ENCODE peak calls at places on chromosomes 2 and 18, in six cellular contexts. One of them, this sample, is unnamed.
A peak's percentile ranks its signal among the peaks of the same experiment; 100 is the strongest.

GRCh38 chr18:36127866-36128845 is 984 bp downstream of the SLC39A6 start:
- DNase-seq in HCT116: no peak
- DNase-seq in GF-D8: no peak
- DNase-seq in ecto neural progenitor cell: no peak
- DNase-seq in kidney glomerular epithelial cell: no peak
- DNase-seq in colonic mucosa: peak; percentile 42
- DNase-seq in this sample: no peak

GRCh38 chr2:133513893-133514292 is 54.4 kb downstream of the NCKAP5 start:
- DNase-seq in HCT116: no peak
- DNase-seq in GF-D8: no peak
- DNase-seq in ecto neural progenitor cell: no peak
- DNase-seq in kidney glomerular epithelial cell: no peak
- DNase-seq in colonic mucosa: no peak
- DNase-seq in this sample: no peak

GRCh38 chr2:97870396-97870843 is 125.3 kb downstream of the TMEM131 start:
- DNase-seq in HCT116: peak; percentile 79
- DNase-seq in GF-D8: peak; percentile 87
- DNase-seq in ecto neural progenitor cell: no peak
- DNase-seq in kidney glomerular epithelial cell: peak; percentile 27
- DNase-seq in colonic mucosa: no peak
- DNase-seq in this sample: no peak

GRCh38 chr2:53593891-53594585 is 173.6 kb upstream of the CHAC2 start:
- DNase-seq in HCT116: peak; percentile 24
- DNase-seq in GF-D8: no peak
- DNase-seq in ecto neural progenitor cell: no peak
- DNase-seq in kidney glomerular epithelial cell: no peak
- DNase-seq in colonic mucosa: no peak
- DNase-seq in this sample: no peak

GRCh38 chr2:211085056-211085680 is 528.8 kb downstream of the CPS1 start:
- DNase-seq in HCT116: peak; percentile 44
- DNase-seq in GF-D8: no peak
- DNase-seq in ecto neural progenitor cell: no peak
- DNase-seq in kidney glomerular epithelial cell: peak; percentile 31
- DNase-seq in colonic mucosa: peak; percentile 21
- DNase-seq in this sample: no peak

GRCh38 chr2:45259144-45259543 is 249.9 kb upstream of the SIX2 start:
- DNase-seq in HCT116: no peak
- DNase-seq in GF-D8: no peak
- DNase-seq in ecto neural progenitor cell: no peak
- DNase-seq in kidney glomerular epithelial cell: no peak
- DNase-seq in colonic mucosa: no peak
- DNase-seq in this sample: no peak

GRCh38 chr2:89850481-89850880 is 1159.0 kb downstream of the RPIA start:
- DNase-seq in HCT116: no peak
- DNase-seq in GF-D8: no peak
- DNase-seq in ecto neural progenitor cell: peak; percentile 9
- DNase-seq in kidney glomerular epithelial cell: no peak
- DNase-seq in colonic mucosa: no peak
- DNase-seq in this sample: peak; percentile 61

GRCh38 chr2:219511547-219512325 is 2.5 kb upstream of the ASIC4 start:
- DNase-seq in HCT116: no peak
- DNase-seq in GF-D8: no peak
- DNase-seq in ecto neural progenitor cell: no peak
- DNase-seq in kidney glomerular epithelial cell: no peak
- DNase-seq in colonic mucosa: no peak
- DNase-seq in this sample: no peak

GRCh38 chr2:128375454-128375853 is 56.8 kb upstream of the HS6ST1 start:
- DNase-seq in HCT116: no peak
- DNase-seq in GF-D8: no peak
- DNase-seq in ecto neural progenitor cell: no peak
- DNase-seq in kidney glomerular epithelial cell: no peak
- DNase-seq in colonic mucosa: no peak
- DNase-seq in this sample: peak; percentile 70

GRCh38 chr2:39875914-39876267 is 96.8 kb upstream of the THUMPD2 start:
- DNase-seq in HCT116: no peak
- DNase-seq in GF-D8: no peak
- DNase-seq in ecto neural progenitor cell: no peak
- DNase-seq in kidney glomerular epithelial cell: no peak
- DNase-seq in colonic mucosa: no peak
- DNase-seq in this sample: no peak

GRCh38 chr2:41966431-41966893 is 81.4 kb upstream of the PKDCC start:
- DNase-seq in HCT116: no peak
- DNase-seq in GF-D8: no peak
- DNase-seq in ecto neural progenitor cell: no peak
- DNase-seq in kidney glomerular epithelial cell: peak; percentile 89
- DNase-seq in colonic mucosa: peak; percentile 83
- DNase-seq in this sample: peak; percentile 95

GRCh38 chr2:212330263-212330662 is 208.3 kb downstream of the ERBB4 start:
- DNase-seq in HCT116: no peak
- DNase-seq in GF-D8: no peak
- DNase-seq in ecto neural progenitor cell: no peak
- DNase-seq in kidney glomerular epithelial cell: peak; percentile 24
- DNase-seq in colonic mucosa: no peak
- DNase-seq in this sample: no peak

GRCh38 chr2:96102596-96103387 is 13.6 kb downstream of the ADRA2B start:
- DNase-seq in HCT116: no peak
- DNase-seq in GF-D8: no peak
- DNase-seq in ecto neural progenitor cell: no peak
- DNase-seq in kidney glomerular epithelial cell: no peak
- DNase-seq in colonic mucosa: peak; percentile 11
- DNase-seq in this sample: peak; percentile 64

This sample was measured in coronary artery.